ENCODE peak calls at places on chromosomes 2 and 18, in ten cellular contexts. B, O, P, U, K, Y, S, R, H and E are unnamed samples.

GRCh38 chr2:199460808-199461454 is 3.2 kb upstream of the SATB2 start:
- DNase-seq in B (no peak), O (no peak), P (no peak), U (no peak), K (no peak), Y (no peak), S (no peak), R (no peak), H (no peak), E (no peak)

GRCh38 chr2:101486258-101486701 is 11.4 kb upstream of the RFX8 start:
- DNase-seq in B (no peak), O (no peak), P (no peak), U (no peak), K (peak), Y (no peak), S (no peak), R (no peak), H (no peak), E (no peak)

GRCh38 chr2:233056961-233057605 is 3.1 kb upstream of the INPP5D start:
- DNase-seq in B (no peak), O (no peak), P (no peak), U (no peak), K (no peak), Y (no peak), S (no peak), R (no peak), H (no peak), E (no peak)

GRCh38 chr2:19059076-19059475 is 299.3 kb downstream of the OSR1 start:
- DNase-seq in B (no peak), O (no peak), P (no peak), U (no peak), K (no peak), Y (peak), S (no peak), R (no peak), H (no peak), E (no peak)

GRCh38 chr18:9150116-9150515 is 13.5 kb downstream of the ANKRD12 start:
- DNase-seq in B (no peak), O (no peak), P (no peak), U (no peak), K (no peak), Y (no peak), S (no peak), R (no peak), H (no peak), E (no peak)

GRCh38 chr18:63181706-63182105 is 137.9 kb downstream of the BCL2 start:
- DNase-seq in B (no peak), O (no peak), P (no peak), U (no peak), K (no peak), Y (no peak), S (no peak), R (no peak), H (no peak), E (no peak)

GRCh38 chr2:133941666-133942065 is 312.2 kb upstream of the MGAT5 start:
- DNase-seq in B (no peak), O (no peak), P (no peak), U (no peak), K (no peak), Y (no peak), S (no peak), R (no peak), H (no peak), E (no peak)

GRCh38 chr2:68435605-68436004 is 31.5 kb downstream of the FBXO48 start:
- DNase-seq in B (no peak), O (no peak), P (no peak), U (no peak), K (peak), Y (no peak), S (no peak), R (no peak), H (no peak), E (no peak)

GRCh38 chr2:99651930-99652670 is 162.3 kb upstream of the REV1 start:
- DNase-seq in B (no peak), O (no peak), P (no peak), U (no peak), K (no peak), Y (no peak), S (no peak), R (no peak), H (no peak), E (no peak)

GRCh38 chr2:179861027-179861776 is at the start of gene ZNF385B:
- DNase-seq in B (peak), O (no peak), P (no peak), U (peak), K (peak), Y (peak), S (peak), R (peak), H (peak), E (no peak)

GRCh38 chr18:76991021-76991688 is 141.4 kb downstream of the MBP start:
- DNase-seq in B (no peak), O (no peak), P (no peak), U (no peak), K (no peak), Y (no peak), S (no peak), R (no peak), H (no peak), E (no peak)

GRCh38 chr18:76994086-76994654 is 138.4 kb downstream of the MBP start:
- DNase-seq in B (no peak), O (no peak), P (no peak), U (no peak), K (no peak), Y (no peak), S (no peak), R (no peak), H (no peak), E (no peak)

GRCh38 chr18:76993085-76993382 is 139.5 kb downstream of the MBP start:
- DNase-seq in B (no peak), O (no peak), P (no peak), U (no peak), K (no peak), Y (no peak), S (no peak), R (no peak), H (no peak), E (no peak)

GRCh38 chr18:76993573-76993972 is 139.0 kb downstream of the MBP start:
- DNase-seq in B (no peak), O (no peak), P (no peak), U (no peak), K (no peak), Y (no peak), S (no peak), R (no peak), H (no peak), E (no peak)

GRCh38 chr18:76992226-76993084 is 140.1 kb downstream of the MBP start:
- DNase-seq in B (no peak), O (no peak), P (no peak), U (no peak), K (no peak), Y (no peak), S (no peak), R (no peak), H (no peak), E (no peak)
- TF ChIP-seq CTCF in B (no peak), O (no peak), P (no peak), U (no peak), K (no peak), Y (no peak), S (no peak), R (no peak), H (no peak), E (no peak)

GRCh38 chr2:4151521-4151920 is 448.1 kb downstream of the DCDC2C start:
- DNase-seq in B (no peak), O (no peak), P (no peak), U (no peak), K (no peak), Y (no peak), S (no peak), R (no peak), H (no peak), E (no peak)
- TF ChIP-seq CTCF in B (no peak), O (no peak), P (no peak), U (no peak), K (no peak), Y (no peak), S (no peak), R (no peak), H (no peak), E (no peak)

DNA sequence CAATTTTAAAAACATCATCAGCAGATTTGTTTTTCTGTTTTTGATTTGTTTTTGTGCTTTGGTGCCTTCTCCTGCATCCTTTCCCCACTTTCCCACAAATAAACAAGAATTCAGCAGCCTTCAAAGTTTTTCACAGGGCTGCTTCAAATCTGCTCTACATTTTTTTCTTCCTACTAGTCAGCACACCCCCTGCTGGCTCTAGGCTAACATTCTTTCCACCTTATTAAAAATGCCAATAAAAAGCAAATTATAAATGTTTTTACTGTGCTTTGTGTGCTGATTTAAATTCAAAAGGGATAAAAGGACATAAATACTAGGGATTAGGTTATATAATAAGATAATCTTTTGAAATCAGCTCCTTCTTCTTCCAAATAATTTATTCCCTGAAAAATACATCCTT is 6.2 kb upstream of the CNTNAP5 start:
- DNase-seq in B (no peak), O (no peak), P (no peak), U (no peak), K (peak), Y (no peak), S (no peak), R (no peak), H (no peak), E (no peak)
- TF ChIP-seq CTCF in B (no peak), O (no peak), P (no peak), U (peak), K (peak), Y (no peak), S (no peak), R (no peak), H (peak), E (no peak)

DNA sequence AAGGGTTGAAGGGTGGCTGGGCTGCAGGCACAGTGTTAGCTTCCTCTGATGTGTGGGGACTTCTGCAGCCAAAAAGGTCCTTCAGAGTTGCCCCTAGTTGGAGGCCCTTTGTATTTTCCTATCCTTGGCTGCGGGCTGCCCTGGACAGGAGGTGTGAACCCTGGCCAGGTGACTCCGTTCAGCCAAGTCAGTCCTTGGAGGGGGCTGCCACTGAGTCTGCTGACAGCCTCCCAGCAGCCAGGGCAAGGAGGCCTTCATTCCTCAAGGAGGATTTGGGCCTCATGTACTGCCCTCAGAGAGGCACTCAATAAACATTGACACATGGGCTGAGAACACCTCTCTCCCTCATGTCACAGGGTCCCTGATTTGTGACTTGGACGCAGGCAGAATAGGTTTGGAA is 62.4 kb downstream of the MAPK4 start:
- DNase-seq in B (no peak), O (no peak), P (no peak), U (no peak), K (no peak), Y (no peak), S (no peak), R (no peak), H (no peak), E (no peak)
- TF ChIP-seq CTCF in B (no peak), O (no peak), P (no peak), U (no peak), K (no peak), Y (no peak), S (no peak), R (no peak), H (no peak), E (no peak)